ENCODE peak calls at places on chromosome 6, in four cellular contexts. T is keratinocyte, B is neural progenitor cell, O is natural killer cell. Q is an unnamed sample.

GRCh38 chr6:127117979-127118504 is 429 bp upstream of the RSPO3 start:
- DNase-seq in O (no peak), T (no peak), B (peak; percentile 71), Q (no peak)

GRCh38 chr6:150878347-150879213 is 13.1 kb downstream of the MTHFD1L start:
- DNase-seq in T (no peak), B (peak; percentile 56), O (no peak), Q (no peak)

GRCh38 chr6:111628117-111628866 is 22.6 kb upstream of the TRAF3IP2 start:
- DNase-seq in O (no peak), B (no peak), T (no peak), Q (no peak)

GRCh38 chr6:154510144-154510905 is at the start of gene CNKSR3:
- DNase-seq in B (peak; percentile 100), T (peak; percentile 17), O (no peak), Q (no peak)

GRCh38 chr6:100470721-100471120 is 6.0 kb upstream of the SIM1 start:
- DNase-seq in T (no peak), B (no peak), O (no peak), Q (no peak)

GRCh38 chr6:165321555-165322145 is 12.2 kb upstream of the C6orf118 start:
- DNase-seq in B (no peak), O (no peak), T (no peak), Q (no peak)

GRCh38 chr6:53837875-53838806 is 43.3 kb downstream of the LRRC1 start:
- DNase-seq in B (peak; percentile 74), T (no peak), O (no peak), Q (no peak)

GRCh38 chr6:141403827-141404226 is 728.9 kb upstream of the GJE1 start:
- DNase-seq in O (no peak), T (no peak), B (no peak), Q (no peak)

GRCh38 chr6:139823099-139823807 is 448.8 kb upstream of the CITED2 start:
- DNase-seq in T (no peak), O (no peak), B (no peak), Q (no peak)

GRCh38 chr6:82363368-82364086 is at the start of gene TPBG:
- DNase-seq in T (no peak), O (no peak), B (peak; percentile 94), Q (no peak)

GRCh38 chr6:28597924-28598323 is 72.2 kb downstream of the GPX5 start:
- DNase-seq in O (no peak), B (peak; percentile 43), T (no peak), Q (no peak)

GRCh38 chr6:150373260-150373701 is 4.5 kb downstream of the IYD start:
- DNase-seq in O (no peak), B (no peak), T (no peak), Q (no peak)

GRCh38 chr6:30591008-30591407 is 19.8 kb downstream of the ABCF1 start:
- DNase-seq in T (peak; percentile 38), O (no peak), B (no peak), Q (no peak)

GRCh38 chr6:18609715-18610114 is 222.6 kb downstream of the RNF144B start:
- DNase-seq in B (no peak), O (no peak), T (no peak), Q (no peak)

GRCh38 chr6:84618836-84619235 is 145.6 kb downstream of the TBX18 start:
- DNase-seq in O (no peak), T (no peak), B (peak; percentile 67), Q (no peak)

GRCh38 chr6:121633309-121633708 is 197.9 kb downstream of the GJA1 start:
- DNase-seq in B (no peak), T (no peak), O (no peak), Q (no peak)

GRCh38 chr6:111230351-111231077 is 143.2 kb downstream of the SLC16A10 start:
- DNase-seq in O (no peak), T (no peak), B (no peak), Q (no peak)

GRCh38 chr6:33995873-33996475 is 149.9 kb downstream of the GRM4 start:
- DNase-seq in T (no peak), B (no peak), O (no peak), Q (no peak)

GRCh38 chr6:34592208-34592952 is 36.3 kb upstream of the SPDEF start:
- DNase-seq in O (no peak), B (no peak), T (no peak), Q (no peak)

GRCh38 chr6:69100772-69101171 is 465.7 kb downstream of the ADGRB3 start:
- DNase-seq in B (no peak), T (no peak), O (no peak), Q (no peak)

DNA sequence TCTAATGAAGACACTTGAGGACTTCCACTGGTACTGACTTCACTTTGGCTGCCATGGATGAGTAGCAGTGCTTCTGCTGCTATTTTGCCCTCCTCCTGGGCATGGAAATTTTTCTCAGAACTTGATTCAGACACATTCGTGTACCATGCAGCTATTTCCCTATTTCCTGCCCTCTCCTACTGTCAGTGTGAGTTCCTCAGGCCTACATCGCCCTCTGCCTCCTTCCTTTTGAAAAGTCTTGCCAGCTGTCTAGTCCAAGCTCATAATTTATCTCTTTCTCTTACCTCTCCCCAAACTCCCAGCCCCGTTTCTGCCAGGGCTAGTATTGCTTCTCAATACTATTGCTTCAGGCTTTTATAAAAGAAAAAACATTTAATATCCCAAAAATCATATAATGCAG is 470.2 kb downstream of the ADGRB3 start:
- DNase-seq in O (no peak), B (no peak), T (no peak), Q (no peak)
- TF ChIP-seq CTCF in O (no peak), B (peak; percentile 17), T (no peak), Q (no peak)

DNA sequence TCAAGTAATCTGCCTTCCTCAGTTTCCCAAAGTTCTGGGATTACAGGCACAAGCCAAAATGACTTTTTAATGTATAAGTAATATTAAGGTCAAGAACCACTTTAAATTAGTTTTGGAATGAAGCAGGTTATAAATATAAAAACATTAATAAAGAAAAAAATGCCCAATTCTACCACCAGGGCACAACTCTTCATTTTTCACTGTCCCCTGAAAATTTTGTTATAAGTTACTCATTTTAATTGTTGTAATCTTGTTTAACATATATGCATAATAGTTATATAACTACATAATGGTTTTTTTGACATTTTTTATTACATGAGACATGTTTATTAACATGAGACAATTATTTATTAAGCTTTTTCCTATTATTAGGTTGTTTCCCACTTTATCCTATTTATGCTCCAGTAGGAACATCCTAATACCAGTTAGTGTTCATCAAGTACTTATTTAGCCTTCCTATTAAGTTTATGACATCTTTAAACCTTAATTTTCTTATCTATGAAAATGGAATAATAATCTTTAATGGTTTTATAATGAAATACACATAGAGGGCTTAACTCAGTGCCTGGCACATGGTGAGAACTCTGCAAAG is 182.1 kb upstream of the SCGN start:
- DNase-seq in B (no peak), T (no peak), O (no peak), Q (no peak)
- TF ChIP-seq CTCF in B (peak; percentile 24), T (no peak), O (no peak), Q (peak; percentile 41)

GRCh38 chr6:167104388-167104787 is 18.5 kb upstream of the CCR6 start:
- DNase-seq in B (no peak), T (no peak), O (no peak), Q (no peak)

GRCh38 chr6:167102318-167102717 is 20.6 kb upstream of the CCR6 start:
- DNase-seq in T (no peak), O (no peak), B (no peak), Q (no peak)

GRCh38 chr6:167105060-167105459 is 17.8 kb upstream of the CCR6 start:
- DNase-seq in B (no peak), T (no peak), O (no peak), Q (no peak)

GRCh38 chr6:167100241-167100674 is 22.6 kb upstream of the CCR6 start:
- DNase-seq in O (no peak), B (no peak), T (no peak), Q (no peak)

GRCh38 chr6:167103041-167103816 is 19.7 kb upstream of the CCR6 start:
- DNase-seq in B (no peak), O (no peak), T (no peak), Q (no peak)
- TF ChIP-seq CTCF in B (no peak), O (no peak), T (no peak), Q (no peak)

DNA sequence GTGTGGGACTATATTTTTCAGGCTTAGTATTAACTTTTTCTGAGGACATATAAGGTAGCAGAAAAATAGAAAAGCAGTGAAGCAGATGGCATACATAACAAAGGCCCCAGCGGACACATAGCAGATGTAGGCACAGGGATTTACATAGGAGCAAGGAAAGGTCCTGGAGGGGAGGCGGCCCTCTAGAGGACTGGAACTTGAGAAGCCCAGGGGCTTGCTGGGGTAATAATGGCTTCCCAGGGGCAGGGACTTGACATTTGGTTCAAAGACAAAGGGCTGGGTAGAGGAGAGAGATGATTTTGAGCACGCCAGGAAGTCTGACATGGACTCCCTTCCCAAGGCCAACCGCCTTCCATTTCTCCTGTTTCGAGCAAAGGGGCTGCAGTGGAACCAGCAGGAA is 31.7 kb upstream of the OSTM1 start:
- DNase-seq in T (no peak), B (peak; percentile 24), O (no peak), Q (no peak)
- TF ChIP-seq CTCF in T (no peak), B (no peak), O (no peak), Q (no peak)

GRCh38 chr6:11618533-11618932 is 81.0 kb downstream of the TMEM170B start:
- DNase-seq in B (no peak), T (no peak), O (no peak), Q (no peak)
- TF ChIP-seq CTCF in B (peak; percentile 57), T (peak; percentile 36), O (no peak), Q (no peak)

GRCh38 chr6:152748843-152749242 is 1.8 kb upstream of the VIP start:
- DNase-seq in O (no peak), B (no peak), T (no peak), Q (no peak)
- TF ChIP-seq CTCF in O (no peak), B (peak; percentile 41), T (no peak), Q (no peak)

Q was measured in CD14-positive monocyte.